ENCODE peak calls at places on chromosome 13, in nine cellular contexts. Z, U, N, P, S, M, X, E and Y are unnamed samples.

GRCh38 chr13:99031725-99032298 is 53.9 kb upstream of the DOCK9 start:
- DNase-seq in N (no peak), M (no peak), X (no peak), Z (no peak), U (no peak), P (peak; percentile 13), E (peak; percentile 17), S (no peak), Y (no peak)

GRCh38 chr13:20457670-20458069 is 68.0 kb downstream of the CRYL1 start:
- DNase-seq in P (no peak), N (no peak), M (no peak), U (no peak), S (no peak), E (no peak), Z (no peak), X (no peak), Y (no peak)

GRCh38 chr13:40764587-40765403 is 6.2 kb downstream of the MRPS31 start:
- DNase-seq in S (no peak), U (no peak), P (no peak), E (no peak), X (no peak), Z (no peak), M (no peak), N (no peak), Y (no peak)

GRCh38 chr13:79829880-79830279 is 348.9 kb downstream of the NDFIP2 start:
- DNase-seq in E (no peak), M (no peak), Z (no peak), X (no peak), P (no peak), U (no peak), S (no peak), N (no peak), Y (no peak)

GRCh38 chr13:33554919-33555791 is 262.8 kb upstream of the RFC3 start:
- DNase-seq in U (no peak), N (no peak), E (no peak), S (no peak), X (no peak), P (no peak), M (no peak), Z (no peak), Y (no peak)

GRCh38 chr13:100130092-100130491 is 41.2 kb downstream of the PCCA start:
- DNase-seq in U (peak; percentile 19), E (no peak), P (no peak), X (no peak), S (no peak), Z (no peak), M (no peak), N (no peak), Y (no peak)

GRCh38 chr13:98785405-98785804 is 32.9 kb upstream of the SLC15A1 start:
- DNase-seq in N (no peak), M (no peak), S (no peak), P (no peak), Z (no peak), U (no peak), X (no peak), E (no peak), Y (no peak)

GRCh38 chr13:99386911-99387788 is 80.0 kb upstream of the GPR183 start:
- DNase-seq in N (peak; percentile 74), Z (peak; percentile 54), M (no peak), P (peak; percentile 63), S (peak; percentile 74), X (no peak), U (no peak), E (peak; percentile 9), Y (peak; percentile 32)

GRCh38 chr13:103236213-103236612 is 170.0 kb upstream of the SLC10A2 start:
- DNase-seq in E (no peak), Z (no peak), N (no peak), U (no peak), S (no peak), X (no peak), M (no peak), P (no peak), Y (no peak)

GRCh38 chr13:46041335-46041934 is 11.1 kb downstream of the ZC3H13 start:
- DNase-seq in P (no peak), X (peak; percentile 13), Z (no peak), N (no peak), U (no peak), E (no peak), S (no peak), M (no peak), Y (no peak)

GRCh38 chr13:76533251-76533650 is 353.0 kb downstream of the KCTD12 start:
- DNase-seq in Z (no peak), N (no peak), E (no peak), M (no peak), U (no peak), S (no peak), X (no peak), P (peak; percentile 32), Y (no peak)

GRCh38 chr13:90968510-90968909 is 379.0 kb upstream of the MIR17HG start:
- DNase-seq in E (peak; percentile 26), N (no peak), U (peak; percentile 67), S (no peak), M (no peak), P (peak; percentile 61), Z (peak; percentile 28), X (no peak), Y (no peak)

GRCh38 chr13:110306960-110307696 is at the start of the genes COL4A1 and COL4A2:
- DNase-seq in E (no peak), N (no peak), X (no peak), M (peak; percentile 57), Z (peak; percentile 80), S (no peak), U (peak; percentile 49), P (peak; percentile 77), Y (no peak)